ENCODE peak calls at places on chromosome 15, in eight cellular contexts. W, L, M, A, I, N, Z and K are unnamed samples.

GRCh38 chr15:25695875-25696760 is 167.0 kb downstream of the ATP10A start:
- DNase-seq in Z (no peak), A (no peak), I (no peak), N (no peak), M (no peak), L (no peak), W (no peak), K (no peak)

GRCh38 chr15:37900286-37901221 is 33.9 kb upstream of the TMCO5A start:
- DNase-seq in I (no peak), A (no peak), L (no peak), M (no peak), W (peak; percentile 59), N (no peak), Z (peak; percentile 76), K (no peak)

GRCh38 chr15:56254270-56254669 is 10.6 kb upstream of the RFX7 start:
- DNase-seq in N (no peak), A (no peak), I (no peak), W (no peak), M (no peak), L (no peak), Z (no peak), K (no peak)

GRCh38 chr15:26087395-26087794 is 224.3 kb upstream of the ATP10A start:
- DNase-seq in N (no peak), Z (no peak), W (peak; percentile 82), L (no peak), A (no peak), M (no peak), I (no peak), K (no peak)

GRCh38 chr15:78618490-78618934 is 2.3 kb downstream of the CHRNA3 start:
- DNase-seq in I (peak; percentile 71), L (peak; percentile 73), Z (peak; percentile 94), A (no peak), W (peak; percentile 88), M (peak; percentile 87), N (peak; percentile 86), K (peak; percentile 48)

GRCh38 chr15:42084465-42085235 is 9.7 kb downstream of the PLA2G4D start:
- DNase-seq in N (peak; percentile 36), W (peak; percentile 74), A (peak; percentile 94), Z (peak; percentile 65), I (peak; percentile 53), L (peak; percentile 35), M (peak; percentile 35), K (peak; percentile 57)

GRCh38 chr15:55587321-55588069 is 650 bp downstream of the PYGO1 start:
- DNase-seq in A (peak; percentile 76), Z (peak; percentile 69), I (peak; percentile 29), L (no peak), M (no peak), N (no peak), W (peak; percentile 77), K (peak; percentile 9)

GRCh38 chr15:101328001-101328400 is 33.0 kb upstream of the SNRPA1 start:
- DNase-seq in Z (no peak), A (no peak), I (no peak), N (no peak), M (no peak), L (no peak), W (no peak), K (no peak)

GRCh38 chr15:38746211-38746610 is 181.6 kb upstream of the RASGRP1 start:
- DNase-seq in L (no peak), W (peak; percentile 65), A (no peak), Z (no peak), N (no peak), M (no peak), I (no peak), K (no peak)

GRCh38 chr15:31308185-31308639 is 18.4 kb upstream of the KLF13 start:
- DNase-seq in Z (no peak), W (no peak), I (no peak), M (peak; percentile 4), N (peak; percentile 15), L (no peak), A (no peak), K (peak; percentile 72)

GRCh38 chr15:42695527-42696071 is 41.3 kb downstream of the CDAN1 start:
- DNase-seq in M (no peak), I (no peak), W (no peak), N (no peak), L (no peak), A (no peak), Z (no peak), K (no peak)

GRCh38 chr15:82916161-82916952 is 36.2 kb downstream of the HOMER2 start:
- DNase-seq in W (no peak), N (no peak), L (no peak), A (no peak), M (no peak), Z (no peak), I (peak; percentile 49), K (no peak)

GRCh38 chr15:25178835-25179672 is 224.3 kb downstream of the SNRPN start:
- DNase-seq in N (peak; percentile 2), I (peak; percentile 1), Z (no peak), L (peak; percentile 10), A (peak; percentile 20), M (no peak), W (no peak), K (no peak)

GRCh38 chr15:36810656-36811449 is 231.4 kb downstream of the CDIN1 start:
- DNase-seq in M (no peak), I (no peak), L (no peak), Z (no peak), A (no peak), N (no peak), W (no peak), K (peak; percentile 9)

GRCh38 chr15:51199541-51199940 is 104.8 kb upstream of the TNFAIP8L3 start:
- DNase-seq in W (no peak), A (no peak), I (no peak), N (no peak), L (no peak), M (no peak), Z (no peak), K (no peak)

GRCh38 chr15:74917676-74918075 is 11.0 kb upstream of the FAM219B start:
- DNase-seq in M (no peak), N (no peak), Z (no peak), W (no peak), L (no peak), A (no peak), I (no peak), K (no peak)

GRCh38 chr15:60536951-60537350 is 58.0 kb upstream of the ICE2 start:
- DNase-seq in W (no peak), M (no peak), A (no peak), I (no peak), L (no peak), N (no peak), Z (no peak), K (no peak)

GRCh38 chr15:95495033-95495541 is 835.4 kb upstream of the NR2F2 start:
- DNase-seq in M (no peak), N (no peak), Z (peak; percentile 18), W (peak; percentile 44), I (no peak), L (no peak), A (peak; percentile 67), K (no peak)

GRCh38 chr15:69755571-69756310 is 303.1 kb downstream of the RPLP1 start:
- DNase-seq in A (peak; percentile 77), L (no peak), I (no peak), W (no peak), M (no peak), N (peak; percentile 77), Z (peak; percentile 29), K (peak; percentile 79)

GRCh38 chr15:73467758-73468157 is 24.8 kb downstream of the REC114 start:
- DNase-seq in Z (no peak), L (no peak), N (no peak), A (no peak), W (no peak), I (no peak), M (no peak), K (no peak)

GRCh38 chr15:74406992-74407705 is 26.6 kb downstream of the SEMA7A start:
- DNase-seq in L (no peak), A (no peak), Z (peak; percentile 91), N (no peak), W (peak; percentile 97), M (no peak), I (no peak), K (no peak)

GRCh38 chr15:81297147-81297572 is 26.8 kb downstream of the STARD5 start:
- DNase-seq in N (no peak), A (no peak), Z (peak; percentile 64), M (no peak), I (no peak), L (no peak), W (peak; percentile 76), K (no peak)

GRCh38 chr15:89378699-89379422 is 44.2 kb upstream of the POLG start:
- DNase-seq in Z (no peak), L (no peak), I (no peak), N (no peak), A (peak; percentile 81), M (no peak), W (no peak), K (no peak)
- H3K4me3 ChIP-seq in Z (peak overlapping the region; percentile 23), L (peak overlapping the region; percentile 76), I (peak overlapping the region; percentile 9), N (peak overlapping the region; percentile 53), A (peak overlapping the region; percentile 26), M (peak overlapping the region; percentile 21), W (peak overlapping the region; percentile 33), K (no peak overlapping the region)

DNA sequence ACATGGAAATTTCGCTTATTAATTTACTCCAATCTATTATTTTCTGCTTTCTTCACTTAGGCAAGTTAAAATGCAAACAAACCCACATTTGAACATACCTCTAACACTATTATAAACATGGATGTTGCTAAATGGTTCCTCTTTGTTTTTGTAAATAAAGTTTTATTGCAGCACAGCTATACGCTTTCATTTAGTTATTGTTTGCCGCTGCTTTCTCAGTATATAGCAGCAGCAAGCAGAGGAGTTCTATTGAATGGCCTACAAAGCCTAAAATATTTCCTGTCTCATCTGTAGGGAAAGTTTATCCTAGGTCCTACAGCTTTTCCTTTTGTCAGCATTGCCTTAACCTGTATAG is 7.9 kb upstream of the CHD2 start:
- DNase-seq in L (no peak), N (no peak), W (no peak), I (no peak), Z (no peak), A (no peak), M (no peak), K (no peak)
- H3K36me3 ChIP-seq in L (peaks cover 7% of the 10 kb centered on the region), N (peaks cover 30% of the 10 kb centered on the region), W (peaks cover 95% of the 10 kb centered on the region), I (peaks cover 4% of the 10 kb centered on the region), Z (peaks cover 80% of the 10 kb centered on the region), A (peaks cover 89% of the 10 kb centered on the region), M (peaks cover 58% of the 10 kb centered on the region), K (peaks cover 7% of the 10 kb centered on the region)

GRCh38 chr15:100078511-100079220 is 263.1 kb downstream of the ADAMTS17 start:
- DNase-seq in Z (peak; percentile 46), W (no peak), I (no peak), M (no peak), L (no peak), A (no peak), N (no peak), K (no peak)
- H3K4me3 ChIP-seq in Z (no peak overlapping the region), W (no peak overlapping the region), I (no peak overlapping the region), M (no peak overlapping the region), L (no peak overlapping the region), A (no peak overlapping the region), N (no peak overlapping the region), K (no peak overlapping the region)

DNA sequence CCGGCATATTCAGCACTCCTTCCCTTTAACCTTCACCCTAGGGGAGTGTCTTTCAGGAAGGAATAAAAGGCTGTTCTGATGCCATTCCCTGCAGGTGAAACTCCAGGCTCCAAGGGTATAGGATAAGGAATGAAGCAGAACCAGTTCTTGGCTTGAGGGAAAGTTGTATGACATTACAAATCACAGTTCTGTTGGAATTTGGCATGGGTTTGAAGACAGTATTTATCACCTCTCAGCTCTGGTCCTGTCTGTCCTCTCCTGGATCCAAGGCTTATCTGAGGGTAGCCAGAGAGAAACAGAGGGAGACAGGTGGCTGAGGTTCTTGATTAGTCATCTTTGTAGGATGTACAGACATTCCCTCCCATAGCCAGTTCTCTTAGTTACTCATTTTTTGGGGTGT is 37.1 kb downstream of the RAB11A start:
- DNase-seq in Z (no peak), W (no peak), A (no peak), L (no peak), I (no peak), M (no peak), N (no peak), K (no peak)
- H3K36me3 ChIP-seq in Z (peaks cover 3% of the 10 kb centered on the region), W (peaks cover 11% of the 10 kb centered on the region), A (peaks cover 76% of the 10 kb centered on the region), L (no peaks in the 10 kb centered on the region), I (no peaks in the 10 kb centered on the region), M (peaks cover 73% of the 10 kb centered on the region), N (peaks cover 8% of the 10 kb centered on the region), K (peaks cover 13% of the 10 kb centered on the region)